ENCODE peak calls at places on chromosomes 5 and 9, in ten cellular contexts. N is CD8-positive, alpha-beta T cell; R is sigmoid colon; Z is transverse colon; V is HCT116; Q is stomach; Y is body of pancreas; I is dorsolateral prefrontal cortex; L is HepG2; T is ovary. K is an unnamed sample.

GRCh38 chr5:83509535-83509934 is 38.0 kb downstream of the VCAN start:
- DNase-seq in N (no peak), R (peak; percentile 65), Z (no peak), V (no peak), Q (no peak), Y (peak; percentile 12), I (no peak), L (no peak), T (peak; percentile 20), K (peak; percentile 34)

GRCh38 chr9:69996947-69997346 is 46.7 kb upstream of the MAMDC2 start:
- DNase-seq in N (no peak), R (no peak), Z (no peak), V (no peak), Q (no peak), Y (no peak), I (no peak), L (no peak), T (peak; percentile 63), K (peak; percentile 58)

GRCh38 chr9:123645126-123645525 is 284.8 kb downstream of the DENND1A start:
- DNase-seq in N (no peak), R (no peak), Z (no peak), V (no peak), Q (no peak), Y (no peak), I (no peak), L (no peak), T (no peak), K (no peak)

GRCh38 chr9:95434116-95435073 is 82.4 kb downstream of the PTCH1 start:
- DNase-seq in N (no peak), R (no peak), Z (no peak), V (peak; percentile 45), Q (no peak), Y (no peak), I (no peak), L (peak; percentile 67), T (no peak), K (no peak)

GRCh38 chr9:92189782-92190535 is 74.7 kb upstream of the SPTLC1 start:
- DNase-seq in N (no peak), R (no peak), Z (no peak), V (no peak), Q (no peak), Y (no peak), I (no peak), L (no peak), T (no peak), K (peak; percentile 20)

GRCh38 chr5:76473676-76474075 is 70.6 kb downstream of the IQGAP2 start:
- DNase-seq in N (peak; percentile 71), R (no peak), Z (no peak), V (no peak), Q (no peak), Y (no peak), I (no peak), L (no peak), T (no peak), K (no peak)

GRCh38 chr5:176665517-176665916 is 18.2 kb downstream of the TSPAN17 start:
- DNase-seq in N (no peak), R (no peak), Z (no peak), V (no peak), Q (no peak), Y (no peak), I (no peak), L (no peak), T (no peak), K (no peak)

GRCh38 chr9:7828344-7828743 is 28.8 kb upstream of the DMAC1 start:
- DNase-seq in N (no peak), R (no peak), Z (no peak), V (no peak), Q (no peak), Y (no peak), I (no peak), L (no peak), T (no peak), K (no peak)

GRCh38 chr5:33271606-33272005 is 169.2 kb upstream of the TARS1 start:
- DNase-seq in N (no peak), R (no peak), Z (no peak), V (no peak), Q (no peak), Y (no peak), I (no peak), L (no peak), T (no peak), K (no peak)

GRCh38 chr5:31029925-31030324 is 163.6 kb upstream of the CDH6 start:
- DNase-seq in N (no peak), R (no peak), Z (no peak), V (no peak), Q (no peak), Y (no peak), I (no peak), L (no peak), T (no peak), K (no peak)

GRCh38 chr5:110869927-110870326 is 131.1 kb downstream of the SLC25A46 start:
- DNase-seq in N (no peak), R (no peak), Z (no peak), V (no peak), Q (no peak), Y (no peak), I (no peak), L (no peak), T (no peak), K (no peak)

DNA sequence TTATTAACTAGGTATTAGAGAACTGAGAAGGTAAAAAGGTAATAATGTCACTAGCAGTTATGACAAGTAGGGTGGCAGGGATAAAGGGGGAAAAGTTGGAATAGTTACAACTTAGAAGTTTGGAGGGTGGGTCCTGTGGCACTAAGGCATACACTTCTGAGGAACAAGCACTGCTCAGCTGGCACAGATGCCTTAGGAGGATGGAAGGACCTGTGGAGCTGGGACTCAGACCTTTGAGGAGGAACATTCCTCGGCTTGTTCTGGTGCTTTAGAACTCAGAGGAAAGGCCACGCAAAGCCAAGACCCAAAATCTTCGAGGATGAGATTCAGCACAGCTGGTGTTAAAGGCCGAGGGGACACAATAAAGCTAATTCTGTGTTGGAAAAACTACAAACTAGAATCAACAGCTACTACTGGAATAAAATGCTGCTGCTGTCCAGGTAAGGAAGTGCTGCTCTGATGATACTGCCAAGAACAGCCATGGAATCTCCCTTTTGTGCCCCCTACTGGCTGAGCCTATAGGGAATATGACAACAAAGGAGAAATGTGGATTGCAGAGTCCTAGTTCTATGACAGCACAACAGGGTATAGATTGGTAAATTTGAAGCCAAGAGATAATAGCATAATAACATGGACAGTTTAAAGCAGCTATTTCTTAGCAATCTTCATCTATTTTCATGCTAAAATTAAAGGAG is 126.7 kb downstream of the SLC25A46 start:
- DNase-seq in N (no peak), R (no peak), Z (no peak), V (peak; percentile 22), Q (no peak), Y (no peak), I (no peak), L (peak; percentile 28), T (no peak), K (peak; percentile 31)
- TF ChIP-seq CTCF in N (no peak), R (no peak), Z (no peak), V (peak; percentile 76), Q (no peak), Y (no peak), I (no peak), L (peak; percentile 69), T (no peak), K (peak; percentile 11)

GRCh38 chr9:134970198-134970597 is 52.5 kb upstream of the FCN1 start:
- DNase-seq in N (no peak), R (no peak), Z (no peak), V (no peak), Q (no peak), Y (no peak), I (no peak), L (no peak), T (no peak), K (no peak)
- H3K27me3 ChIP-seq in N (no peaks in the 10 kb centered on the region), R (peaks cover 51% of the 10 kb centered on the region), Z (peaks cover 25% of the 10 kb centered on the region), V (peaks cover 63% of the 10 kb centered on the region), Q (peaks cover 21% of the 10 kb centered on the region), Y (peaks cover 11% of the 10 kb centered on the region), I (no peaks in the 10 kb centered on the region), L (peaks cover 46% of the 10 kb centered on the region), T (no peaks in the 10 kb centered on the region), K (no peaks in the 10 kb centered on the region)

GRCh38 chr5:158720316-158720715 is 379.4 kb downstream of the EBF1 start:
- DNase-seq in N (no peak), R (no peak), Z (no peak), V (no peak), Q (no peak), Y (no peak), I (no peak), L (no peak), T (no peak), K (no peak)

GRCh38 chr5:158727108-158727507 is 372.6 kb downstream of the EBF1 start:
- DNase-seq in N (no peak), R (no peak), Z (no peak), V (no peak), Q (no peak), Y (no peak), I (no peak), L (no peak), T (peak; percentile 86), K (no peak)

GRCh38 chr5:158727771-158728311 is 371.9 kb downstream of the EBF1 start:
- DNase-seq in N (no peak), R (peak; percentile 85), Z (no peak), V (no peak), Q (no peak), Y (peak; percentile 15), I (no peak), L (peak; percentile 1), T (peak; percentile 83), K (peak; percentile 29)

GRCh38 chr5:158722940-158723339 is 376.8 kb downstream of the EBF1 start:
- DNase-seq in N (no peak), R (no peak), Z (no peak), V (no peak), Q (no peak), Y (no peak), I (no peak), L (no peak), T (no peak), K (no peak)

GRCh38 chr5:158725223-158725825 is 374.4 kb downstream of the EBF1 start:
- DNase-seq in N (no peak), R (no peak), Z (no peak), V (no peak), Q (no peak), Y (no peak), I (no peak), L (no peak), T (no peak), K (no peak)
- H3K4me3 ChIP-seq in N (no peak overlapping the region), R (no peak overlapping the region), Z (no peak overlapping the region), V (no peak overlapping the region), Q (no peak overlapping the region), Y (no peak overlapping the region), I (no peak overlapping the region), L (no peak overlapping the region), T (no peak overlapping the region), K (no peak overlapping the region)

DNA sequence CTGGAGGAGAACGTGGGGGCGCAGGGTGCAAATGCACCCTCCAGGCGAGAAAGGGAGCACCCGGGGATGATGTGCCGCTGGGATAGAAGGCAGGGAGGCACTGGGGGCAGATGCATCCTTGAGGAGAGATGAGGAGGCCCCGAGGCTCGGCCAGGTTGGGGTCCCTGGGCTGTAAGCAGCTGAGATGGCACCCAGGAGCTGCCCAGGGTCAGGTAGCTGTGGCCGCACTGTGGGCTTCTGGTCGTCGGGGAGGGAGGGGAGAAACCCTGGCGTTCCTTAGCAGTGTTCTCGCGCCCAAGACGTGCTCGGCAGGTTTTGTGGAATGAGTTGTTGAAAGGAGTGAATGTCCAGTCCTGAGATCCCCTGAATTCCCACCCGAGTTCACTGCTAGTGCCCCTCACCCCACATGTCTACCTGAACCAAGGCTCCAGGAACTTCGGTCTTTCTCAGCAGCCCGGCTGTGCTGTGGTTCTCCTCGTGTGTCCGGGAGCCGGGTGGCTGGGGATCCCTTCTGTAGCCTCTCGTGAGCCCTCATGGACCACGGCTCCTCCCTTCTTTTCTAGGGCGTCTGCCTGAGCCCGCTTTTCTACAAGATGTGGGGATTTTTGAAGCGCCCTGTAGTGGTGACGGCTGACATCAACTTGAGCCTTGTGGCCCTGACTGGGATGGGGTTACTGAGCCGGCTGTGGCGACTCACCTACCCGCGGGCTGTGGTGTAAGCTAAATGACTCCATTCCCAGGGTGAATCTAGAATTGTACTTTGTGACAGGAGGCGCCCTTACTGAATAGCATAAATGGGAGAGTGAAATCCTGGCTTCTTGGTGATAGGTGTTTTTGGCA is 1.1 kb downstream of the POMT1 start:
- DNase-seq in N (peak; percentile 63), R (no peak), Z (peak; percentile 18), V (no peak), Q (no peak), Y (no peak), I (no peak), L (peak; percentile 32), T (no peak), K (no peak)
- TF ChIP-seq CTCF in N (no peak), R (no peak), Z (no peak), V (no peak), Q (no peak), Y (peak; percentile 6), I (no peak), L (peak; percentile 38), T (no peak), K (no peak)